ENCODE peak calls at places on chromosomes 4 and X, in four cellular contexts. Q, E, U and M are unnamed samples.
A peak's percentile ranks its signal among the peaks of the same experiment; 100 is the strongest.

GRCh38 chr4:147736458-147736857 is 4.6 kb downstream of the ARHGAP10 start:
- DNase-seq in U (peak; percentile 25), E (no peak), Q (no peak), M (no peak)

GRCh38 chr4:181950372-181951127 is 292.7 kb upstream of the TENM3 start:
- DNase-seq in Q (no peak), E (no peak), U (no peak), M (no peak)

GRCh38 chrX:129931411-129932136 is 25.6 kb downstream of the UTP14A start:
- DNase-seq in U (peak; percentile 94), Q (peak; percentile 11), E (peak; percentile 97), M (peak; percentile 84)

GRCh38 chr4:181536196-181536746 is 706.9 kb upstream of the TENM3 start:
- DNase-seq in U (no peak), Q (no peak), E (no peak), M (no peak)

GRCh38 chr4:168859888-168860694 is 150.0 kb downstream of the CBR4 start:
- DNase-seq in E (no peak), Q (no peak), U (peak; percentile 70), M (peak; percentile 36)

GRCh38 chr4:188218392-188218791 is 79.2 kb downstream of the TRIML1 start:
- DNase-seq in U (no peak), E (no peak), Q (no peak), M (no peak)

GRCh38 chr4:56742080-56742871 is 61.2 kb upstream of the HOPX start:
- DNase-seq in U (no peak), E (no peak), Q (no peak), M (no peak)

GRCh38 chr4:70183168-70183939 is 12.2 kb upstream of the ODAM start:
- DNase-seq in Q (peak; percentile 25), E (no peak), U (peak; percentile 71), M (no peak)

GRCh38 chr4:88623097-88623496 is 30.8 kb downstream of the HERC3 start:
- DNase-seq in E (no peak), Q (no peak), U (no peak), M (no peak)

GRCh38 chr4:5370286-5370685 is 319.0 kb downstream of the STK32B start:
- DNase-seq in E (no peak), U (no peak), Q (no peak), M (no peak)

GRCh38 chrX:47264507-47265173 is 31.8 kb downstream of the USP11 start:
- DNase-seq in Q (no peak), U (no peak), E (no peak), M (no peak)

GRCh38 chr4:8555716-8556115 is 24.5 kb upstream of the GPR78 start:
- DNase-seq in U (no peak), Q (no peak), E (no peak), M (no peak)

GRCh38 chr4:83115656-83116285 is 1.2 kb upstream of the PLAC8 start:
- DNase-seq in U (no peak), E (no peak), Q (no peak), M (no peak)

GRCh38 chr4:179586460-179586859 is 2144.2 kb upstream of the AGA start:
- DNase-seq in U (no peak), Q (no peak), E (no peak), M (no peak)

GRCh38 chr4:122152699-122153328 is 683 bp downstream of the BLTP1 start:
- DNase-seq in E (peak; percentile 68), U (peak; percentile 55), Q (peak; percentile 42), M (peak; percentile 40)

GRCh38 chrX:115449742-115450141 is 111.2 kb upstream of the PLS3 start:
- DNase-seq in U (no peak), Q (no peak), E (peak; percentile 67), M (no peak)

DNA sequence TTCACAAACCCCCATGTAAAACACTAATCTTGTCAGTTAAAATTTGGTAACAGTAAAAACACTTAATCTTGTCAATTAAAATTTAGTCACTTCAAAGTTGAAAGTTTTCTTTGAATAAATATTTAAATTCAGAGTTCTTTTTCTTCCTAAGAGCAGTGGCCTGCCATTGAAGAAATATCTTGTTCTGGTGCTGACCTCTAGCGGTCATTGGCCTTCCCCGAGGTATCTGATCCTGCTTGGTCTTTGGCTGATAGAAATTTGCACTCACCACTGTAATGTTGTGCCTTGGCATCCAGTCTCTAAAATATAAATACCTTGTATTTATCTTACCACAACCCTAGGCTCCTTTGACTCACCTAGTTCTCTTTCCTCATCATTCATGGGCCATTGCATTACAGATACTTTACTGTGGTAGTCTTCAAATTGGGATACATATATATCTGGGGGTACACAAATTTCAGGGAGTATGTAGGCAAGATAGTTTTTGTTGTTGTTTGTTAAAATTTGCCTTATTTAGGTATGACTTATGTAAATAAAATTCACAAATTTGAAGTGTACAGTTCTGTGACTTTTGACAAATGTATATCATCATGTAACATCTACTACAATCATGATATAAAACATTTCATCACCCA is 6.7 kb upstream of the ART3 start:
- DNase-seq in U (peak; percentile 81), Q (peak; percentile 72), E (peak; percentile 75), M (peak; percentile 75)
- TF ChIP-seq CTCF in U (peak; percentile 83), Q (peak; percentile 88), E (peak; percentile 49), M (peak; percentile 70)

GRCh38 chr4:25926473-25926872 is 12.5 kb downstream of the SMIM20 start:
- DNase-seq in Q (no peak), E (no peak), U (no peak), M (no peak)

GRCh38 chr4:25922812-25923369 is 8.9 kb downstream of the SMIM20 start:
- DNase-seq in E (no peak), Q (no peak), U (no peak), M (no peak)

GRCh38 chr4:25923745-25924144 is 9.7 kb downstream of the SMIM20 start:
- DNase-seq in E (no peak), Q (no peak), U (no peak), M (no peak)

GRCh38 chr4:25927361-25928040 is 13.5 kb downstream of the SMIM20 start:
- DNase-seq in E (no peak), U (no peak), Q (no peak), M (no peak)

GRCh38 chr4:25925486-25926201 is 11.6 kb downstream of the SMIM20 start:
- DNase-seq in U (peak; percentile 65), E (no peak), Q (no peak), M (peak; percentile 66)
- TF ChIP-seq CTCF in U (peak; percentile 58), E (peak; percentile 34), Q (peak; percentile 30), M (peak; percentile 48)

DNA sequence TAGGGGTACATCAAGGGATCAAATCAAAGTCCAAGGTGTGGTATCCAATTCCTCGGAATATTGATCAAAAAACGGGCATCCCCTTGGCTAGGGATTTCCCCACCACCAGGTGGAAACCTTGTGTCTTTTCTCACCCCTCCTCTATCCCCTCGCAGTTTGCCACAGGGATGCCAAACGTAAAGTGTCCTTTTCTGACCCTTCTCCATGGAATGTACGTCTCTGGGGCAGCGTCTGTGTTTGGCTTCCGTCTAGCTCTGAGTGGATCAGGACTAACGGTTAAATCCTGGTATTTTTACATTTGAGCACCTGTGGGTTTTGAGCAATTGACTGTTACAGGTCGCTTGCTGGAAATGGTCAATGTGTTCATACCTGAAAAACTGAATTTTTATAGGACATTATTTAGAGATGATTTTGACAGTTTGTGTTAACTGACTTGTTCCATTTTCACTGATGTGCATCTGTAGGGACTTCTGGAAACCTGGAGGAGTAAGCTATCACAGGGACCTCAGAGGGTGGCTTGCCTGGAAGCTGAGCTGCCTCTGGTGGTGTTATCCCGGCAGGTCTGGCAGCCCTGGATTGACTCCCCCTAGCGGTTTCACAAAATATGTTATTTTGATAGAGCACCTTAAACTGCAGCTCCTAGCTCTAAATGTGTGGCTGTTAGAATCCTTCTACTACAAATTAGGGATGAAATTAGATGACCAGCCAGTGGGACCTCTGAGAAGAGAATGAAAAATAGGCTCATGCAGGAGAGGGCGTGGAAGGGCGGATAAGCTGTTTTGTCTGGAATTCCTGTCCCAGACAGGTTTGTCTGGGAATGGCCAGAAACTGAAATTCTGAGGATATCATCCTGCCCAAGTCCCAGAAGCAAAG is 8.8 kb upstream of the MGST2 start:
- DNase-seq in E (peak; percentile 80), U (peak; percentile 66), Q (peak; percentile 68), M (peak; percentile 54)
- TF ChIP-seq CTCF in E (peak; percentile 74), U (peak; percentile 74), Q (peak; percentile 82), M (peak; percentile 45)

GRCh38 chrX:54711735-54712134 is 86.3 kb downstream of the ITIH6 start:
- DNase-seq in E (no peak), Q (no peak), U (no peak), M (no peak)
- TF ChIP-seq CTCF in E (no peak), Q (no peak), U (no peak), M (no peak)

GRCh38 chr4:16583764-16584163 is 314.7 kb downstream of the LDB2 start:
- DNase-seq in E (no peak), Q (no peak), U (no peak), M (no peak)

GRCh38 chr4:16581117-16581516 is 317.3 kb downstream of the LDB2 start:
- DNase-seq in Q (no peak), E (no peak), U (no peak), M (no peak)

GRCh38 chr4:16582036-16582435 is 316.4 kb downstream of the LDB2 start:
- DNase-seq in U (no peak), E (no peak), Q (no peak), M (no peak)

GRCh38 chr4:16585053-16585452 is 313.4 kb downstream of the LDB2 start:
- DNase-seq in Q (no peak), E (no peak), U (no peak), M (no peak)

GRCh38 chr4:16582526-16582925 is 315.9 kb downstream of the LDB2 start:
- DNase-seq in E (no peak), U (no peak), Q (peak; percentile 5), M (no peak)
- TF ChIP-seq CTCF in E (no peak), U (no peak), Q (peak; percentile 33), M (no peak)

DNA sequence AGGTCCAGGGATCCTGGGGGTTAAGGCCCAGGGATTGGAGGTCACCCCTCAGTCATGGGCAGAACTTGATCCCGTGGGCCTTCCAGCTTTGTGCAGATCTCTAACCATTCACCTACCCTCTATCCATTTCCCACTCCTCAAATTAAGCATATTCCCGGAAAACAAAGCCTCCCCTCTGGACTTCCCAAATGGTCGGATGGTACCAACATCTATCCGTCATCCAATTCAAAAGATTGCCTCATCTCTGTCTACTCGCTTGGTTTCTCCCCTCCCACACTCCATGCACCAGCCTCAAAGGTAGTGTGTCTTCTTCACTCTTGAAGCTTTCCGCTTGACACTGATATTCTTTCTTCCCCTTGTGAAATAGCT is 473 bp upstream of the BCLAF3 start:
- DNase-seq in U (no peak), Q (no peak), E (no peak), M (no peak)
- TF ChIP-seq CTCF in U (no peak), Q (no peak), E (no peak), M (no peak)

GRCh38 chr4:119559044-119559647 is 69.5 kb downstream of the PDE5A start:
- DNase-seq in Q (no peak), U (peak; percentile 25), E (no peak), M (peak; percentile 35)
- TF ChIP-seq CTCF in Q (peak; percentile 48), U (peak; percentile 20), E (peak; percentile 42), M (peak; percentile 14)